ENCODE peak calls at places on chromosome 21, in nine cellular contexts. X is endothelial cell, E is mucosa of descending colon, V is B cell, W is pancreas, D is stomach, C is cardiac fibroblast, F is GM12878, U is foreskin fibroblast. A is an unnamed sample.
A peak's percentile ranks its signal among the peaks of the same experiment; 100 is the strongest.

GRCh38 chr21:29187939-29188338 is 57.5 kb downstream of the MAP3K7CL start:
- DNase-seq in X (no peak), E (no peak), V (no peak), W (peak; percentile 58), D (no peak), C (peak; percentile 91), F (no peak), U (peak; percentile 94), A (no peak)

GRCh38 chr21:46009951-46010655 is 28.5 kb downstream of the COL6A1 start:
- DNase-seq in X (no peak), E (no peak), V (no peak), W (no peak), D (peak; percentile 17), C (no peak), F (no peak), U (no peak), A (no peak)

GRCh38 chr21:45797338-45797737 is 153.8 kb downstream of the PCBP3 start:
- DNase-seq in X (no peak), E (no peak), V (no peak), W (no peak), D (no peak), C (no peak), F (no peak), U (no peak), A (no peak)

GRCh38 chr21:34845521-34846213 is 176.9 kb downstream of the CLIC6 start:
- DNase-seq in X (no peak), E (peak; percentile 41), V (peak; percentile 41), W (no peak), D (peak; percentile 82), C (peak; percentile 82), F (peak; percentile 60), U (peak; percentile 54), A (no peak)

GRCh38 chr21:21971384-21971783 is 973.2 kb downstream of the NCAM2 start:
- DNase-seq in X (no peak), E (no peak), V (no peak), W (no peak), D (no peak), C (no peak), F (no peak), U (no peak), A (no peak)

GRCh38 chr21:15617968-15618367 is 111.8 kb upstream of the USP25 start:
- DNase-seq in X (no peak), E (no peak), V (no peak), W (no peak), D (no peak), C (peak; percentile 74), F (no peak), U (no peak), A (no peak)

GRCh38 chr21:15732996-15733329 is 3.2 kb downstream of the USP25 start:
- DNase-seq in X (no peak), E (no peak), V (no peak), W (no peak), D (no peak), C (no peak), F (no peak), U (no peak), A (no peak)

GRCh38 chr21:14923468-14923867 is 141.3 kb downstream of the NRIP1 start:
- DNase-seq in X (no peak), E (no peak), V (no peak), W (no peak), D (no peak), C (peak; percentile 39), F (no peak), U (peak; percentile 12), A (no peak)

GRCh38 chr21:32757804-32758203 is 13.8 kb downstream of the PAXBP1 start:
- DNase-seq in X (no peak), E (no peak), V (no peak), W (no peak), D (no peak), C (no peak), F (no peak), U (no peak), A (no peak)

GRCh38 chr21:28445081-28445830 is 547.4 kb downstream of the LTN1 start:
- DNase-seq in X (no peak), E (no peak), V (no peak), W (no peak), D (no peak), C (peak; percentile 62), F (no peak), U (peak; percentile 59), A (no peak)

GRCh38 chr21:42913461-42913860 is 12.0 kb downstream of the ERVH48-1 start:
- DNase-seq in X (no peak), E (no peak), V (no peak), W (no peak), D (no peak), C (no peak), F (no peak), U (peak; percentile 23), A (no peak)

GRCh38 chr21:28959367-28960099 is 33.1 kb downstream of the LTN1 start:
- DNase-seq in X (no peak), E (no peak), V (no peak), W (no peak), D (no peak), C (peak; percentile 73), F (no peak), U (peak; percentile 36), A (no peak)

GRCh38 chr21:45847870-45848269 is 133.7 kb upstream of the COL6A1 start:
- DNase-seq in X (no peak), E (no peak), V (no peak), W (no peak), D (no peak), C (no peak), F (no peak), U (no peak), A (no peak)

DNA sequence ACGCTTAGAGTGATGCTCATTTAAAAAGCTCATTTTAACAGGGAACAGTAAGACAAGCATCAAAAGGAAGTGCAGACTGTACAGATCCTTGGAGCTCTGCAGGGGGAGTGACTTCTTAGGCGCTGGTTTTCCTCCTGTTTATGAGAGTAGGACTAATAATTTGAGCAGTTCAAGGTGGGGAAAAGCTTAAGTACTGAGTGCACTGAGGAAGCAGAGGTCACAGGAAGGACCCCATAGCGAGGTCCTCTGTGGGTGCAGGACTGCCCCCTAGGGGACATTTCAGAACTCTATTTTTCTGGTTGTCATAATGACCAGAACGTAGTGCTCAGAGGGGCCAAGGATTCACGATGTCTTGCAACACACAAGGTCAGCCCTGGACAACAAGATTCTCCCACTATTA is 112.1 kb downstream of the HLCS start:
- DNase-seq in X (peak; percentile 70), E (no peak), V (peak; percentile 8), W (no peak), D (no peak), C (peak; percentile 55), F (no peak), U (no peak), A (peak; percentile 64)
- TF ChIP-seq CTCF in X (peak; percentile 69), E (peak; percentile 29), V (peak; percentile 29), W (peak; percentile 45), D (peak; percentile 30), C (peak; percentile 74), F (peak; percentile 53), U (peak; percentile 47), A (peak; percentile 77)

GRCh38 chr21:26842300-26842699 is 2.9 kb downstream of the ADAMTS1 start:
- DNase-seq in X (no peak), E (no peak), V (no peak), W (no peak), D (no peak), C (peak; percentile 62), F (no peak), U (no peak), A (no peak)

GRCh38 chr21:26844258-26845065 is 747 bp downstream of the ADAMTS1 start:
- DNase-seq in X (peak; percentile 59), E (peak; percentile 53), V (no peak), W (peak; percentile 60), D (no peak), C (peak; percentile 62), F (no peak), U (no peak), A (peak; percentile 67)

GRCh38 chr21:26842976-26843911 is 2.0 kb downstream of the ADAMTS1 start:
- DNase-seq in X (peak; percentile 62), E (peak; percentile 88), V (no peak), W (peak; percentile 91), D (peak; percentile 87), C (peak; percentile 98), F (no peak), U (peak; percentile 95), A (peak; percentile 79)

GRCh38 chr21:26845066-26845749 is at the start of gene ADAMTS1:
- DNase-seq in X (peak; percentile 88), E (peak; percentile 77), V (no peak), W (peak; percentile 89), D (peak; percentile 71), C (peak; percentile 97), F (no peak), U (peak; percentile 92), A (peak; percentile 93)

GRCh38 chr21:26843912-26844257 is 1.3 kb downstream of the ADAMTS1 start:
- DNase-seq in X (no peak), E (peak; percentile 30), V (no peak), W (no peak), D (no peak), C (peak; percentile 49), F (no peak), U (no peak), A (no peak)
- TF ChIP-seq CTCF in X (no peak), E (no peak), V (no peak), W (no peak), D (no peak), C (peak; percentile 37), F (no peak), U (no peak), A (no peak)

GRCh38 chr21:41365377-41366107 is 3.7 kb downstream of the MX2 start:
- DNase-seq in X (no peak), E (no peak), V (no peak), W (no peak), D (no peak), C (no peak), F (no peak), U (no peak), A (no peak)
- TF ChIP-seq CTCF in X (no peak), E (no peak), V (no peak), W (no peak), D (no peak), C (no peak), F (no peak), U (no peak), A (no peak)

DNA sequence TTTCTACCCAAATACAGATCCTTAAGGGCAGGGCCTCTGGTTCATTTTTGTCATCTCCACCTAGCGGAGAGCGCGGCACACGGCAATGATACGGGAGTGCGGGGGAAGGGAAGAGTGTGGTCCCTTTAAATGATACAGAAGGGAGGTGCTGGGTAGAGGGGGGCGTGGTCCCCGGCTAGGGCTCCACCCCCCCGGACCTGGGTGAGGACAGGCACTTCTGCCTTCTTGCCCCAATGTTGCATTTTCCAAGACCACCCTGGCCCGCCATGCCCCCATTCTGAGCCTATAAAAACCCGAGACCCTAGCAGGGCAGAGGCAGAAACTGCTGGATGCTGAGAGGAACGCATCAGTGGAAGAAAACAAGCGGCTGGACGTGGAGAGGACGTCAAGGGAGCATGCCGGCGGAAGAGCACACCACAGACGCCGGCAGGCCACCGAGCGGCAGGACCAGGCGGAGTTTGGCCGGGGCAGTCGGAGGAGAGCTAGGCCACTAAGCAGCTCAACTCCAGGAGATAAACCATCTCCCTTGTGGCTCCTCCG is 30.0 kb downstream of the LRRC3 start:
- DNase-seq in X (no peak), E (no peak), V (peak; percentile 69), W (no peak), D (no peak), C (peak; percentile 18), F (no peak), U (no peak), A (peak; percentile 57)
- TF ChIP-seq CTCF in X (no peak), E (no peak), V (no peak), W (no peak), D (peak; percentile 22), C (peak; percentile 46), F (no peak), U (no peak), A (peak; percentile 44)